ENCODE peak calls at places on chromosomes 4 and X, in seven cellular contexts. I is neuronal stem cell, K is mesenchymal stem cell, Y is H9, X is IMR-90, W is H1, O is trophoblast cell. M is an unnamed sample.

GRCh38 chrX:39050427-39050826 is 249.2 kb downstream of the MID1IP1 start:
- DNase-seq in X (no peak), I (no peak), W (no peak), K (no peak), Y (no peak), O (no peak), M (no peak)

GRCh38 chr4:55356991-55357461 is 11.0 kb downstream of the SRD5A3 start:
- DNase-seq in O (peak; percentile 18), X (peak; percentile 44), K (peak; percentile 59), W (peak; percentile 33), I (no peak), Y (no peak), M (no peak)

GRCh38 chr4:152515678-152516077 is 20.2 kb downstream of the FBXW7 start:
- DNase-seq in O (no peak), X (peak; percentile 79), I (no peak), Y (no peak), K (peak; percentile 29), W (no peak), M (no peak)

GRCh38 chrX:120790118-120790517 is 85.5 kb downstream of the CT47B1 start:
- DNase-seq in I (peak; percentile 50), Y (peak; percentile 27), X (peak; percentile 71), O (peak; percentile 87), W (no peak), K (peak; percentile 51), M (peak; percentile 63)

GRCh38 chr4:111847256-111848108 is 297.8 kb upstream of the FAM241A start:
- DNase-seq in W (no peak), X (no peak), K (peak; percentile 75), Y (no peak), O (peak; percentile 8), I (no peak), M (peak; percentile 40)

GRCh38 chr4:71377561-71377960 is 38.7 kb downstream of the SLC4A4 start:
- DNase-seq in Y (no peak), X (peak; percentile 95), O (no peak), W (no peak), K (peak; percentile 93), I (no peak), M (no peak)

GRCh38 chr4:104519588-104519987 is 24.9 kb upstream of the CXXC4 start:
- DNase-seq in K (no peak), Y (no peak), I (no peak), W (no peak), O (no peak), X (no peak), M (no peak)

GRCh38 chrX:115650449-115650848 is 89.5 kb downstream of the PLS3 start:
- DNase-seq in X (peak; percentile 43), O (no peak), I (no peak), Y (no peak), K (peak; percentile 3), W (no peak), M (peak; percentile 41)

GRCh38 chrX:9899640-9900075 is 67.5 kb upstream of the CLDN34 start:
- DNase-seq in Y (no peak), W (no peak), X (peak; percentile 91), I (peak; percentile 31), K (peak; percentile 62), O (no peak), M (no peak)

GRCh38 chr4:69800599-69800998 is 40.2 kb upstream of the SULT1B1 start:
- DNase-seq in I (no peak), W (no peak), O (peak; percentile 63), Y (no peak), X (no peak), K (no peak), M (no peak)

GRCh38 chrX:15497865-15498264 is 2.7 kb upstream of the BMX start:
- DNase-seq in O (peak; percentile 64), I (peak; percentile 39), Y (peak; percentile 72), W (peak; percentile 72), K (peak; percentile 46), X (peak; percentile 33), M (peak; percentile 60)

GRCh38 chrX:119996069-119996468 is 52.5 kb upstream of the NKAP start:
- DNase-seq in K (no peak), I (no peak), X (no peak), W (no peak), Y (no peak), O (no peak), M (no peak)

GRCh38 chrX:115650916-115651315 is 89.9 kb downstream of the PLS3 start:
- DNase-seq in W (peak; percentile 50), K (peak; percentile 53), Y (peak; percentile 71), X (peak; percentile 47), I (peak; percentile 18), O (peak; percentile 58), M (peak; percentile 67)

GRCh38 chr4:88610771-88611170 is 18.5 kb downstream of the HERC3 start:
- DNase-seq in I (no peak), W (no peak), O (peak; percentile 27), X (peak; percentile 31), K (peak; percentile 11), Y (no peak), M (no peak)

GRCh38 chr4:142405021-142405991 is 440.8 kb downstream of the INPP4B start:
- DNase-seq in O (peak; percentile 31), K (peak; percentile 79), Y (peak; percentile 30), W (no peak), I (peak; percentile 15), X (peak; percentile 68), M (peak; percentile 68)

GRCh38 chr4:54101190-54102041 is 1.5 kb downstream of the GSX2 start:
- DNase-seq in O (no peak), Y (peak; percentile 64), W (peak; percentile 70), I (no peak), X (no peak), K (no peak), M (peak; percentile 23)

GRCh38 chrX:1883772-1884171 is 268.9 kb downstream of the ASMT start:
- DNase-seq in W (no peak), X (no peak), O (no peak), Y (no peak), K (no peak), I (no peak), M (peak; percentile 20)

GRCh38 chr4:56055027-56055976 is 106.6 kb downstream of the CEP135 start:
- DNase-seq in Y (no peak), O (no peak), I (peak; percentile 24), X (no peak), K (peak; percentile 24), W (no peak), M (peak; percentile 76)

GRCh38 chr4:148445071-148445902 is 3.1 kb upstream of the NR3C2 start:
- DNase-seq in O (peak; percentile 47), X (no peak), I (peak; percentile 70), Y (peak; percentile 62), K (no peak), W (peak; percentile 82), M (peak; percentile 44)

GRCh38 chr4:11376146-11376545 is 52.5 kb downstream of the HS3ST1 start:
- DNase-seq in W (no peak), K (no peak), X (no peak), O (peak; percentile 90), Y (no peak), I (no peak), M (peak; percentile 10)

GRCh38 chr4:91064157-91064853 is 937.1 kb downstream of the CCSER1 start:
- DNase-seq in X (no peak), I (peak; percentile 42), W (peak; percentile 47), Y (no peak), K (peak; percentile 80), O (peak; percentile 54), M (peak; percentile 93)

GRCh38 chr4:73692701-73693100 is 47.7 kb upstream of the CXCL8 start:
- DNase-seq in O (no peak), I (no peak), X (no peak), W (no peak), Y (no peak), K (no peak), M (no peak)

GRCh38 chr4:149343614-149344013 is 472.0 kb downstream of the IQCM start:
- DNase-seq in W (no peak), O (no peak), K (no peak), X (no peak), I (no peak), Y (no peak), M (no peak)

GRCh38 chr4:16021804-16022560 is 59.0 kb upstream of the FGFBP2 start:
- DNase-seq in O (no peak), K (no peak), I (no peak), X (no peak), Y (no peak), W (no peak), M (no peak)

GRCh38 chr4:152944678-152945320 is 8.7 kb downstream of the FHDC1 start:
- DNase-seq in K (no peak), Y (no peak), X (no peak), W (no peak), O (no peak), I (no peak), M (no peak)

GRCh38 chr4:49032440-49033161 is 46.5 kb downstream of the CWH43 start:
- DNase-seq in W (peak; percentile 55), Y (no peak), I (no peak), K (no peak), X (peak; percentile 6), O (peak; percentile 54), M (peak; percentile 19)

GRCh38 chr4:79027656-79028055 is 88.4 kb upstream of the PAQR3 start:
- DNase-seq in X (no peak), Y (no peak), I (no peak), W (no peak), K (no peak), O (no peak), M (no peak)

GRCh38 chr4:79034544-79034943 is 95.3 kb upstream of the PAQR3 start:
- DNase-seq in X (no peak), O (no peak), I (no peak), Y (no peak), W (no peak), K (no peak), M (no peak)

GRCh38 chr4:79025170-79025569 is 85.9 kb upstream of the PAQR3 start:
- DNase-seq in Y (no peak), O (no peak), K (no peak), X (no peak), W (no peak), I (no peak), M (no peak)

DNA sequence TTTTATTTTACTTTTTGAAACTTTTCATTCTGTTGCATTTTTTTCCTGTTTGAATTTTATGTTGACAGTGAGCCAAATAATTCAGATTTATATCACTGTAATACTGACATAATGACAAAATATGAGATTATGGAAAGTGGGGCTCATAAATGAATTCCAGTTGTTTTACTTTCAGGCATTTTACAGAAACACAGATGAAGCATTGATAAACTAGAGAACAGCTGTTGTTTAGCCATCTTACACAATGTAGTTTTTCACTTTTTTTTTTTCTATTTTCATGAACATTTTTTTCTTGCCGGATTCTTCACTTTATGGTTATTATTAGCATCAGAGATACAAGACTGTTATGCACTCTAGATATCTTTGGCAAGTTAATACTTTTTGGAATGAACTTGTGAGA is 91.7 kb upstream of the PAQR3 start:
- DNase-seq in K (no peak), O (no peak), W (no peak), X (no peak), I (no peak), Y (no peak), M (no peak)
- H2AK5ac ChIP-seq in K (no peak overlapping the region), O (no peak overlapping the region), W (no peak overlapping the region), X (no peak overlapping the region), I (no peak overlapping the region), Y (no peak overlapping the region), M (no peak overlapping the region)

GRCh38 chr4:156974264-156974663 is 2.7 kb upstream of the PDGFC start:
- DNase-seq in Y (no peak), W (no peak), K (no peak), O (no peak), I (no peak), X (peak; percentile 74), M (no peak)
- H2AK5ac ChIP-seq in Y (no peak overlapping the region), W (no peak overlapping the region), K (no peak overlapping the region), O (no peak overlapping the region), I (no peak overlapping the region), X (no peak overlapping the region), M (no peak overlapping the region)

GRCh38 chr4:2941138-2942036 is 21.8 kb downstream of the NOP14 start:
- DNase-seq in K (no peak), I (no peak), O (no peak), Y (no peak), X (no peak), W (no peak), M (no peak)
- H2AK5ac ChIP-seq in K (no peak overlapping the region), I (no peak overlapping the region), O (no peak overlapping the region), Y (no peak overlapping the region), X (no peak overlapping the region), W (no peak overlapping the region), M (no peak overlapping the region)

GRCh38 chr4:128068927-128069326 is 7.8 kb downstream of the LARP1B start:
- DNase-seq in W (peak; percentile 47), K (peak; percentile 40), I (no peak), Y (peak; percentile 69), O (peak; percentile 22), X (peak; percentile 24), M (peak; percentile 78)
- H2AK5ac ChIP-seq in W (no peak overlapping the region), K (no peak overlapping the region), I (no peak overlapping the region), Y (no peak overlapping the region), O (no peak overlapping the region), X (no peak overlapping the region), M (no peak overlapping the region)